ENCODE peak calls at places on chromosome 5, in ten cellular contexts. V is KBM-7; X is HCT116; J is T follicular helper cell; T is activated CD4-positive, alpha-beta T cell treated with anti-CD3 and anti-CD28 coated beads, Interleukin-2, amount 10 ng/mL, durations not matched to agents 7 days and 5 days; R is amygdala; W is mucosa of gallbladder; G is adrenal gland; U is heart left ventricle; Q is brain microvascular endothelial cell. H is an unnamed sample.
A peak's percentile ranks its signal among the peaks of the same experiment; 100 is the strongest.

GRCh38 chr5:152978141-152978835 is 512.2 kb upstream of the GRIA1 start:
- DNase-seq in V (no peak), X (no peak), J (no peak), T (no peak), R (no peak), W (no peak), G (no peak), U (no peak), Q (no peak), H (no peak)

GRCh38 chr5:90383903-90384302 is 25.7 kb downstream of the CETN3 start:
- DNase-seq in V (no peak), X (no peak), J (no peak), T (no peak), R (no peak), W (no peak), G (no peak), U (no peak), Q (no peak), H (no peak)

GRCh38 chr5:149161026-149161687 is 19.9 kb downstream of the ABLIM3 start:
- DNase-seq in V (no peak), X (no peak), J (no peak), T (no peak), R (no peak), W (peak; percentile 35), G (no peak), U (no peak), Q (no peak), H (no peak)

GRCh38 chr5:59893436-59894227 is at the start of gene PDE4D:
- DNase-seq in V (peak; percentile 72), X (no peak), J (no peak), T (peak; percentile 6), R (no peak), W (peak; percentile 60), G (peak; percentile 63), U (peak; percentile 39), Q (peak; percentile 49), H (no peak)

GRCh38 chr5:35856186-35857003 is at the start of gene IL7R:
- DNase-seq in V (peak; percentile 79), X (no peak), J (no peak), T (peak; percentile 42), R (no peak), W (no peak), G (no peak), U (no peak), Q (peak; percentile 26), H (no peak)

GRCh38 chr5:124156408-124157027 is 589.9 kb downstream of the ZNF608 start:
- DNase-seq in V (peak; percentile 4), X (no peak), J (no peak), T (no peak), R (no peak), W (no peak), G (no peak), U (no peak), Q (peak; percentile 31), H (no peak)

GRCh38 chr5:139849942-139850341 is 54.3 kb downstream of the PSD2 start:
- DNase-seq in V (no peak), X (no peak), J (no peak), T (no peak), R (no peak), W (no peak), G (no peak), U (no peak), Q (no peak), H (peak; percentile 19)

GRCh38 chr5:68839019-68839552 is 254.7 kb upstream of the SLC30A5 start:
- DNase-seq in V (no peak), X (no peak), J (no peak), T (no peak), R (no peak), W (no peak), G (no peak), U (no peak), Q (no peak), H (no peak)

GRCh38 chr5:53991942-53992341 is 318.4 kb downstream of the ARL15 start:
- DNase-seq in V (peak; percentile 57), X (no peak), J (no peak), T (no peak), R (no peak), W (no peak), G (no peak), U (no peak), Q (no peak), H (peak; percentile 10)

GRCh38 chr5:490116-491094 is 33.8 kb downstream of the SLC9A3 start:
- DNase-seq in V (no peak), X (no peak), J (no peak), T (no peak), R (no peak), W (no peak), G (no peak), U (no peak), Q (no peak), H (no peak)

GRCh38 chr5:133611357-133612020 is 852 bp downstream of the FSTL4 start:
- DNase-seq in V (no peak), X (no peak), J (no peak), T (no peak), R (no peak), W (no peak), G (no peak), U (no peak), Q (no peak), H (no peak)

GRCh38 chr5:1668141-1668721 is 131.4 kb downstream of the MRPL36 start:
- DNase-seq in V (no peak), X (no peak), J (no peak), T (no peak), R (no peak), W (no peak), G (peak; percentile 67), U (no peak), Q (no peak), H (no peak)

GRCh38 chr5:149732500-149733128 is 2.5 kb downstream of the PPARGC1B start:
- DNase-seq in V (peak; percentile 59), X (no peak), J (no peak), T (no peak), R (no peak), W (peak; percentile 25), G (peak; percentile 35), U (peak; percentile 77), Q (peak; percentile 32), H (no peak)

GRCh38 chr5:98307811-98308210 is 465.7 kb upstream of the RGMB start:
- DNase-seq in V (no peak), X (no peak), J (no peak), T (no peak), R (no peak), W (no peak), G (no peak), U (no peak), Q (peak; percentile 91), H (peak; percentile 62)

GRCh38 chr5:73701566-73701965 is 75.6 kb downstream of the ARHGEF28 start:
- DNase-seq in V (no peak), X (no peak), J (no peak), T (no peak), R (no peak), W (no peak), G (no peak), U (no peak), Q (no peak), H (peak; percentile 61)

GRCh38 chr5:180583738-180584137 is 7.6 kb downstream of the SCGB3A1 start:
- DNase-seq in V (no peak), X (no peak), J (no peak), T (no peak), R (no peak), W (no peak), G (no peak), U (no peak), Q (no peak), H (no peak)

GRCh38 chr5:88172847-88173758 is 95.5 kb downstream of the TMEM161B start:
- DNase-seq in V (no peak), X (no peak), J (no peak), T (no peak), R (no peak), W (peak; percentile 15), G (no peak), U (no peak), Q (no peak), H (no peak)

GRCh38 chr5:5318426-5319205 is 103.9 kb upstream of the ICE1 start:
- DNase-seq in V (no peak), X (no peak), J (no peak), T (no peak), R (no peak), W (no peak), G (no peak), U (no peak), Q (no peak), H (no peak)

GRCh38 chr5:146564036-146564762 is 48.2 kb upstream of the GPR151 start:
- DNase-seq in V (no peak), X (peak; percentile 8), J (no peak), T (no peak), R (no peak), W (no peak), G (no peak), U (no peak), Q (no peak), H (no peak)

GRCh38 chr5:59142927-59143326 is 560.1 kb downstream of the RAB3C start:
- DNase-seq in V (no peak), X (no peak), J (no peak), T (no peak), R (no peak), W (no peak), G (no peak), U (no peak), Q (no peak), H (no peak)

GRCh38 chr5:71586941-71587708 is at the start of gene MCCC2:
- DNase-seq in V (peak; percentile 95), X (peak; percentile 83), J (peak; percentile 92), T (peak; percentile 98), R (peak; percentile 72), W (peak; percentile 98), G (peak; percentile 99), U (peak; percentile 97), Q (peak; percentile 96), H (peak; percentile 96)

GRCh38 chr5:86979801-86980510 is 287.7 kb upstream of the RASA1 start:
- DNase-seq in V (no peak), X (peak; percentile 33), J (no peak), T (no peak), R (no peak), W (no peak), G (no peak), U (no peak), Q (peak; percentile 56), H (peak; percentile 88)

GRCh38 chr5:23318166-23318565 is 189.2 kb upstream of the PRDM9 start:
- DNase-seq in V (no peak), X (no peak), J (no peak), T (no peak), R (no peak), W (no peak), G (no peak), U (no peak), Q (no peak), H (no peak)

GRCh38 chr5:142841511-142842255 is 71.5 kb downstream of the ARHGAP26 start:
- DNase-seq in V (no peak), X (no peak), J (no peak), T (no peak), R (no peak), W (no peak), G (no peak), U (peak; percentile 92), Q (no peak), H (no peak)

GRCh38 chr5:87949665-87950640 is 318.7 kb downstream of the TMEM161B start:
- DNase-seq in V (no peak), X (no peak), J (no peak), T (no peak), R (peak; percentile 67), W (no peak), G (no peak), U (no peak), Q (no peak), H (no peak)

GRCh38 chr5:145824040-145824439 is 11.1 kb downstream of the PRELID2 start:
- DNase-seq in V (no peak), X (no peak), J (no peak), T (no peak), R (no peak), W (no peak), G (no peak), U (no peak), Q (no peak), H (no peak)

GRCh38 chr5:172669808-172670402 is 28.8 kb downstream of the NEURL1B start:
- DNase-seq in V (no peak), X (no peak), J (no peak), T (no peak), R (no peak), W (no peak), G (no peak), U (no peak), Q (no peak), H (no peak)

GRCh38 chr5:142690641-142691040 is 4.8 kb upstream of the FGF1 start:
- DNase-seq in V (no peak), X (no peak), J (no peak), T (no peak), R (no peak), W (no peak), G (no peak), U (no peak), Q (no peak), H (no peak)